ENCODE peak calls at places on chromosomes 7 and 10, in four cellular contexts. One of them, this sample, is unnamed.

GRCh38 chr10:125940515-125940914 is 44.2 kb downstream of the FANK1 start:
- DNase-seq in dorsolateral prefrontal cortex: no peak
- DNase-seq in brain microvascular endothelial cell: no peak
- DNase-seq in effector memory CD4-positive, alpha-beta T cell: no peak
- DNase-seq in this sample: no peak

GRCh38 chr7:44534501-44534900 is 6.6 kb downstream of the NPC1L1 start:
- DNase-seq in dorsolateral prefrontal cortex: no peak
- DNase-seq in brain microvascular endothelial cell: no peak
- DNase-seq in effector memory CD4-positive, alpha-beta T cell: peak
- DNase-seq in this sample: peak

GRCh38 chr7:142088022-142088714 is 23.4 kb upstream of the MGAM2 start:
- DNase-seq in dorsolateral prefrontal cortex: peak
- DNase-seq in brain microvascular endothelial cell: no peak
- DNase-seq in effector memory CD4-positive, alpha-beta T cell: no peak
- DNase-seq in this sample: no peak

GRCh38 chr7:80387634-80388033 is 124.2 kb downstream of the GNAT3 start:
- DNase-seq in dorsolateral prefrontal cortex: no peak
- DNase-seq in brain microvascular endothelial cell: no peak
- DNase-seq in effector memory CD4-positive, alpha-beta T cell: no peak
- DNase-seq in this sample: no peak

GRCh38 chr10:10833955-10834354 is 183.7 kb upstream of the CELF2 start:
- DNase-seq in dorsolateral prefrontal cortex: no peak
- DNase-seq in brain microvascular endothelial cell: no peak
- DNase-seq in effector memory CD4-positive, alpha-beta T cell: no peak
- DNase-seq in this sample: no peak

GRCh38 chr7:116355423-116355765 is 144.1 kb upstream of the CAV2 start:
- DNase-seq in dorsolateral prefrontal cortex: no peak
- DNase-seq in brain microvascular endothelial cell: no peak
- DNase-seq in effector memory CD4-positive, alpha-beta T cell: no peak
- DNase-seq in this sample: no peak

GRCh38 chr10:59682986-59683937 is 26.4 kb downstream of the SLC16A9 start:
- DNase-seq in dorsolateral prefrontal cortex: no peak
- DNase-seq in brain microvascular endothelial cell: no peak
- DNase-seq in effector memory CD4-positive, alpha-beta T cell: no peak
- DNase-seq in this sample: no peak

GRCh38 chr10:49740346-49741107 is 21.6 kb downstream of the OGDHL start:
- DNase-seq in dorsolateral prefrontal cortex: no peak
- DNase-seq in brain microvascular endothelial cell: no peak
- DNase-seq in effector memory CD4-positive, alpha-beta T cell: no peak
- DNase-seq in this sample: no peak

GRCh38 chr10:25061711-25062455 is 45.5 kb downstream of the THNSL1 start:
- DNase-seq in dorsolateral prefrontal cortex: no peak
- DNase-seq in brain microvascular endothelial cell: no peak
- DNase-seq in effector memory CD4-positive, alpha-beta T cell: no peak
- DNase-seq in this sample: no peak

GRCh38 chr10:393346-393745 is 258.1 kb downstream of the ZMYND11 start:
- DNase-seq in dorsolateral prefrontal cortex: no peak
- DNase-seq in brain microvascular endothelial cell: no peak
- DNase-seq in effector memory CD4-positive, alpha-beta T cell: no peak
- DNase-seq in this sample: no peak

GRCh38 chr7:143321242-143321641 is 5.3 kb downstream of the CLCN1 start:
- DNase-seq in dorsolateral prefrontal cortex: no peak
- DNase-seq in brain microvascular endothelial cell: no peak
- DNase-seq in effector memory CD4-positive, alpha-beta T cell: no peak
- DNase-seq in this sample: no peak

GRCh38 chr7:139648617-139648932 is 125.1 kb downstream of the CLEC2L start:
- DNase-seq in dorsolateral prefrontal cortex: no peak
- DNase-seq in brain microvascular endothelial cell: no peak
- DNase-seq in effector memory CD4-positive, alpha-beta T cell: no peak
- DNase-seq in this sample: no peak

GRCh38 chr10:43235070-43235900 is 31.6 kb downstream of the RASGEF1A start:
- DNase-seq in dorsolateral prefrontal cortex: peak
- DNase-seq in brain microvascular endothelial cell: no peak
- DNase-seq in effector memory CD4-positive, alpha-beta T cell: no peak
- DNase-seq in this sample: no peak

GRCh38 chr10:127018298-127018650 is 113.0 kb downstream of the DOCK1 start:
- DNase-seq in dorsolateral prefrontal cortex: no peak
- DNase-seq in brain microvascular endothelial cell: no peak
- DNase-seq in effector memory CD4-positive, alpha-beta T cell: no peak
- DNase-seq in this sample: no peak

GRCh38 chr7:568681-569035 is 49.0 kb upstream of the PDGFA start:
- DNase-seq in dorsolateral prefrontal cortex: no peak
- DNase-seq in brain microvascular endothelial cell: no peak
- DNase-seq in effector memory CD4-positive, alpha-beta T cell: no peak
- DNase-seq in this sample: no peak

GRCh38 chr7:156941393-156942182 is 7.9 kb upstream of the NOM1 start:
- DNase-seq in dorsolateral prefrontal cortex: no peak
- DNase-seq in brain microvascular endothelial cell: no peak
- DNase-seq in effector memory CD4-positive, alpha-beta T cell: no peak
- DNase-seq in this sample: no peak

GRCh38 chr10:87657370-87657769 is 2.3 kb upstream of the PAPSS2 start:
- DNase-seq in dorsolateral prefrontal cortex: no peak
- DNase-seq in brain microvascular endothelial cell: peak
- DNase-seq in effector memory CD4-positive, alpha-beta T cell: no peak
- DNase-seq in this sample: no peak

GRCh38 chr7:84102213-84102612 is 92.4 kb downstream of the SEMA3A start:
- DNase-seq in dorsolateral prefrontal cortex: no peak
- DNase-seq in brain microvascular endothelial cell: no peak
- DNase-seq in effector memory CD4-positive, alpha-beta T cell: no peak
- DNase-seq in this sample: no peak

GRCh38 chr10:3104251-3104918 is 37.0 kb downstream of the PFKP start:
- DNase-seq in dorsolateral prefrontal cortex: peak
- DNase-seq in brain microvascular endothelial cell: no peak
- DNase-seq in effector memory CD4-positive, alpha-beta T cell: no peak
- DNase-seq in this sample: no peak

GRCh38 chr10:3102721-3103410 is 35.5 kb downstream of the PFKP start:
- DNase-seq in dorsolateral prefrontal cortex: no peak
- DNase-seq in brain microvascular endothelial cell: no peak
- DNase-seq in effector memory CD4-positive, alpha-beta T cell: no peak
- DNase-seq in this sample: no peak

GRCh38 chr10:3105166-3105565 is 37.8 kb downstream of the PFKP start:
- DNase-seq in dorsolateral prefrontal cortex: no peak
- DNase-seq in brain microvascular endothelial cell: no peak
- DNase-seq in effector memory CD4-positive, alpha-beta T cell: no peak
- DNase-seq in this sample: no peak

GRCh38 chr10:3105905-3106304 is 38.6 kb downstream of the PFKP start:
- DNase-seq in dorsolateral prefrontal cortex: no peak
- DNase-seq in brain microvascular endothelial cell: no peak
- DNase-seq in effector memory CD4-positive, alpha-beta T cell: no peak
- DNase-seq in this sample: no peak

DNA sequence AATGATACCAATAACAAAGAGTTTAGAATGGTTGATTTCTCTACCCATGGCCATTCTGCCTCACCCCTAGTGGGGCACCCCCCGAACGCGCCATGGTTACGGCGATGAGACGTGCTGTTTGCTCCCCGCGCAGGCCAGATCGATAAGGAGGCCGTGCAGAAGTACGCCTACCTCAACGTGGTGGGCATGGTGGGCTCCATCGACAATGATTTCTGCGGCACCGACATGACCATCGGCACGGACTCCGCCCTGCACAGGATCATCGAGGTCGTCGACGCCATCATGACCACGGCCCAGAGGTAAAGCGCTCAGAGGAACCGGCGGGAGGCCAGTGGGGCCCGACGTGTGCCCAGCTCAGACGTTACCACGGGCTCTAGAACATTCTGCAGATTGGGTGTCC is 36.3 kb downstream of the PFKP start:
- DNase-seq in dorsolateral prefrontal cortex: no peak
- DNase-seq in brain microvascular endothelial cell: no peak
- DNase-seq in effector memory CD4-positive, alpha-beta T cell: no peak
- DNase-seq in this sample: no peak
- H3K27ac ChIP-seq in dorsolateral prefrontal cortex: peak
- H3K27ac ChIP-seq in brain microvascular endothelial cell: no peak
- H3K27ac ChIP-seq in effector memory CD4-positive, alpha-beta T cell: no peak
- H3K27ac ChIP-seq in this sample: no peak

GRCh38 chr10:102619281-102619981 is 24.8 kb upstream of the TRIM8 start:
- DNase-seq in dorsolateral prefrontal cortex: peak
- DNase-seq in brain microvascular endothelial cell: no peak
- DNase-seq in effector memory CD4-positive, alpha-beta T cell: no peak
- DNase-seq in this sample: no peak

GRCh38 chr10:102620138-102620591 is 24.1 kb upstream of the TRIM8 start:
- DNase-seq in dorsolateral prefrontal cortex: no peak
- DNase-seq in brain microvascular endothelial cell: no peak
- DNase-seq in effector memory CD4-positive, alpha-beta T cell: no peak
- DNase-seq in this sample: no peak

GRCh38 chr10:102616071-102616770 is 28.1 kb upstream of the TRIM8 start:
- DNase-seq in dorsolateral prefrontal cortex: no peak
- DNase-seq in brain microvascular endothelial cell: no peak
- DNase-seq in effector memory CD4-positive, alpha-beta T cell: no peak
- DNase-seq in this sample: no peak

GRCh38 chr10:102617041-102617440 is 27.2 kb upstream of the TRIM8 start:
- DNase-seq in dorsolateral prefrontal cortex: no peak
- DNase-seq in brain microvascular endothelial cell: no peak
- DNase-seq in effector memory CD4-positive, alpha-beta T cell: no peak
- DNase-seq in this sample: no peak

DNA sequence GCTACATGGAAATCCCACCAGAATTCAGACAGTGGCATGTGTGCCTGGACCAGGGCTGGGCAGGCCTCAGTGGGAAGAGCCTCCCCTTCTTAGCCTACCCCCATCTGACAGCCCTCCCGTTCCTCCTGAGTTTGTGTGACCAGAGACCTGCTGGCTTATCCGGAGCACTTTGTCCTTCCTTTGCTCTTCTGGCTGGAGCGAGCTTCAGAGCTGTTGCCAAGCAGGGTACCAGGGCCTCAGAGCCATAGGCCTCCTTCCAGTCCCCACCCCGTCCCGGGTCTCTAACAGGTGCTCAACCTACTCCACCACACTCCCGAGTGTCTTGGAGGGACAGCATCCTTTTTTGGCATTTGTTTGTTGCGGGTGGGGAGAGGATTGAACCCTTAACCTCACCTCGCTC is 26.5 kb upstream of the TRIM8 start:
- DNase-seq in dorsolateral prefrontal cortex: no peak
- DNase-seq in brain microvascular endothelial cell: no peak
- DNase-seq in effector memory CD4-positive, alpha-beta T cell: no peak
- DNase-seq in this sample: no peak
- H3K27ac ChIP-seq in dorsolateral prefrontal cortex: no peak
- H3K27ac ChIP-seq in brain microvascular endothelial cell: no peak
- H3K27ac ChIP-seq in effector memory CD4-positive, alpha-beta T cell: no peak
- H3K27ac ChIP-seq in this sample: no peak

GRCh38 chr7:131071786-131072504 is 255.7 kb upstream of the MKLN1 start:
- DNase-seq in dorsolateral prefrontal cortex: no peak
- DNase-seq in brain microvascular endothelial cell: peak
- DNase-seq in effector memory CD4-positive, alpha-beta T cell: no peak
- DNase-seq in this sample: peak

GRCh38 chr7:131066635-131067034 is 261.0 kb upstream of the MKLN1 start:
- DNase-seq in dorsolateral prefrontal cortex: no peak
- DNase-seq in brain microvascular endothelial cell: no peak
- DNase-seq in effector memory CD4-positive, alpha-beta T cell: no peak
- DNase-seq in this sample: no peak

GRCh38 chr7:131072505-131073091 is 255.1 kb upstream of the MKLN1 start:
- DNase-seq in dorsolateral prefrontal cortex: no peak
- DNase-seq in brain microvascular endothelial cell: no peak
- DNase-seq in effector memory CD4-positive, alpha-beta T cell: no peak
- DNase-seq in this sample: no peak

GRCh38 chr7:131067220-131067619 is 260.5 kb upstream of the MKLN1 start:
- DNase-seq in dorsolateral prefrontal cortex: peak
- DNase-seq in brain microvascular endothelial cell: no peak
- DNase-seq in effector memory CD4-positive, alpha-beta T cell: no peak
- DNase-seq in this sample: no peak

GRCh38 chr7:131068604-131069021 is 259.1 kb upstream of the MKLN1 start:
- DNase-seq in dorsolateral prefrontal cortex: no peak
- DNase-seq in brain microvascular endothelial cell: no peak
- DNase-seq in effector memory CD4-positive, alpha-beta T cell: no peak
- DNase-seq in this sample: no peak
- H3K27ac ChIP-seq in dorsolateral prefrontal cortex: peak
- H3K27ac ChIP-seq in brain microvascular endothelial cell: no peak
- H3K27ac ChIP-seq in effector memory CD4-positive, alpha-beta T cell: peak
- H3K27ac ChIP-seq in this sample: peak

GRCh38 chr7:82202965-82203364 is 240.6 kb downstream of the CACNA2D1 start:
- DNase-seq in dorsolateral prefrontal cortex: no peak
- DNase-seq in brain microvascular endothelial cell: no peak
- DNase-seq in effector memory CD4-positive, alpha-beta T cell: no peak
- DNase-seq in this sample: no peak

GRCh38 chr7:82204694-82205093 is 238.9 kb downstream of the CACNA2D1 start:
- DNase-seq in dorsolateral prefrontal cortex: no peak
- DNase-seq in brain microvascular endothelial cell: peak
- DNase-seq in effector memory CD4-positive, alpha-beta T cell: no peak
- DNase-seq in this sample: no peak

GRCh38 chr7:82202107-82202506 is 241.5 kb downstream of the CACNA2D1 start:
- DNase-seq in dorsolateral prefrontal cortex: no peak
- DNase-seq in brain microvascular endothelial cell: no peak
- DNase-seq in effector memory CD4-positive, alpha-beta T cell: no peak
- DNase-seq in this sample: no peak
- H3K27ac ChIP-seq in dorsolateral prefrontal cortex: no peak
- H3K27ac ChIP-seq in brain microvascular endothelial cell: no peak
- H3K27ac ChIP-seq in effector memory CD4-positive, alpha-beta T cell: no peak
- H3K27ac ChIP-seq in this sample: no peak

DNA sequence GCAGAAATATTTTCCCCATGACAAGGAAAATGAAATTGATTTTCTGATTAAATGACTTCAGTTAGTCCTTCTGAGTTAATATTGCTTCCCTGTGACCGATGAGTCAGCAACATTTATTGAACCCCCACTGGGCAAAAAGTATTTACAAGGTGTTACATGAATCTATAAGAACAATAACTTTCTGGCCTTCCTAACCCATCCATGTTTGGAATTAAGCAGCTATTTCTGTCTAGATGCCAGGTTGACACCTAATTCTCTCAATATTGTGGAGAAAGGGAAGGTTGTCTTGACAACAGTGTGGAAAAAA is 112.9 kb upstream of the JAZF1 start:
- DNase-seq in dorsolateral prefrontal cortex: no peak
- DNase-seq in brain microvascular endothelial cell: no peak
- DNase-seq in effector memory CD4-positive, alpha-beta T cell: no peak
- DNase-seq in this sample: no peak
- H3K27ac ChIP-seq in dorsolateral prefrontal cortex: no peak
- H3K27ac ChIP-seq in brain microvascular endothelial cell: no peak
- H3K27ac ChIP-seq in effector memory CD4-positive, alpha-beta T cell: no peak
- H3K27ac ChIP-seq in this sample: no peak